ENCODE peak calls at places on chromosome 18, in ten cellular contexts. T is WTC11, J is Right ventricle myocardium inferior, K is 8988T, M is right cardiac atrium, B is DMS153, X is NCI-H1092 treated with DMSO at 0.1 percent for 48 hours, S is SW 1271, U is T1000, Y is neuronal stem cell. E is an unnamed sample.

GRCh38 chr18:62883937-62884735 is 168.8 kb downstream of the PHLPP1 start:
- DNase-seq in M (no peak), X (no peak), J (no peak), U (no peak), B (peak), T (no peak), S (no peak), Y (no peak), K (no peak), E (no peak)

GRCh38 chr18:25743661-25744151 is 346.7 kb downstream of the SS18 start:
- DNase-seq in T (peak), S (no peak), Y (no peak), U (no peak), B (no peak), X (no peak), J (no peak), K (no peak), M (no peak), E (no peak)

GRCh38 chr18:59593291-59593717 is 103.9 kb downstream of the CCBE1 start:
- DNase-seq in M (no peak), S (no peak), B (no peak), T (no peak), K (no peak), Y (no peak), J (no peak), X (no peak), U (no peak), E (no peak)

GRCh38 chr18:80140455-80140985 is 31.5 kb downstream of the ADNP2 start:
- DNase-seq in U (no peak), S (no peak), T (no peak), M (no peak), Y (no peak), B (no peak), K (no peak), X (no peak), J (no peak), E (no peak)

GRCh38 chr18:55249572-55249971 is 290.3 kb upstream of the CCDC68 start:
- DNase-seq in Y (no peak), S (no peak), U (no peak), X (no peak), K (no peak), T (no peak), J (no peak), B (no peak), M (no peak), E (no peak)

GRCh38 chr18:33579868-33580205 is 1.8 kb downstream of the ASXL3 start:
- DNase-seq in S (no peak), K (no peak), X (no peak), M (no peak), T (no peak), B (no peak), Y (no peak), U (no peak), J (no peak), E (no peak)

GRCh38 chr18:32378705-32379104 is 92.0 kb downstream of the GAREM1 start:
- DNase-seq in K (no peak), M (no peak), U (peak), Y (no peak), T (no peak), X (peak), B (peak), S (no peak), J (no peak), E (peak)

GRCh38 chr18:6881034-6881800 is 151.7 kb downstream of the ARHGAP28 start:
- DNase-seq in Y (no peak), X (no peak), J (no peak), K (no peak), B (no peak), S (no peak), U (no peak), M (no peak), T (no peak), E (no peak)

GRCh38 chr18:11308499-11308898 is 159.1 kb upstream of the PIEZO2 start:
- DNase-seq in T (no peak), J (no peak), B (no peak), K (no peak), Y (no peak), M (no peak), X (no peak), U (no peak), S (no peak), E (no peak)

GRCh38 chr18:34491719-34492118 is 218.4 kb upstream of the DTNA start:
- DNase-seq in X (no peak), M (no peak), S (no peak), B (peak), U (no peak), K (no peak), J (no peak), Y (no peak), T (no peak), E (no peak)

GRCh38 chr18:9513971-9514512 is 38.7 kb downstream of the RALBP1 start:
- DNase-seq in K (no peak), S (no peak), U (no peak), T (no peak), X (no peak), Y (no peak), B (no peak), M (no peak), J (no peak), E (no peak)

GRCh38 chr18:30186245-30186644 is 856.3 kb downstream of the DSC3 start:
- DNase-seq in B (no peak), T (no peak), X (no peak), M (no peak), Y (no peak), S (no peak), K (no peak), U (no peak), J (no peak), E (no peak)

GRCh38 chr18:62715439-62715792 is at the start of gene PHLPP1:
- DNase-seq in B (peak), X (no peak), Y (no peak), S (no peak), J (no peak), M (no peak), T (no peak), U (no peak), K (no peak), E (no peak)

GRCh38 chr18:22841840-22842239 is 91.3 kb upstream of the RBBP8 start:
- DNase-seq in M (no peak), J (no peak), B (no peak), U (no peak), T (no peak), S (no peak), Y (no peak), X (no peak), K (no peak), E (no peak)

GRCh38 chr18:8776544-8776943 is 71.2 kb downstream of the MTCL1 start:
- DNase-seq in U (no peak), M (no peak), S (no peak), K (no peak), B (no peak), Y (no peak), T (no peak), J (no peak), X (no peak), E (no peak)

GRCh38 chr18:70453058-70453775 is 164.4 kb downstream of the SOCS6 start:
- DNase-seq in M (no peak), T (no peak), B (no peak), X (no peak), K (no peak), Y (no peak), U (no peak), J (no peak), S (no peak), E (no peak)

GRCh38 chr18:12765127-12765526 is 62.3 kb downstream of the PSMG2 start:
- DNase-seq in X (no peak), M (no peak), T (no peak), U (no peak), B (no peak), J (no peak), Y (no peak), S (no peak), K (no peak), E (no peak)

GRCh38 chr18:79798999-79799370 is 1.2 kb downstream of the KCNG2 start:
- DNase-seq in S (no peak), B (no peak), T (no peak), M (no peak), X (peak), J (no peak), K (no peak), U (no peak), Y (no peak), E (no peak)

GRCh38 chr18:54023471-54023870 is 201.0 kb downstream of the MBD2 start:
- DNase-seq in J (no peak), S (no peak), B (no peak), Y (no peak), K (no peak), M (no peak), T (no peak), X (no peak), U (peak), E (no peak)

GRCh38 chr18:21689736-21690135 is 14.8 kb downstream of the ABHD3 start:
- DNase-seq in B (no peak), X (no peak), J (no peak), S (no peak), T (no peak), U (no peak), Y (no peak), M (no peak), K (no peak), E (no peak)

GRCh38 chr18:32893915-32894314 is 121.1 kb upstream of the KLHL14 start:
- DNase-seq in B (no peak), Y (no peak), X (no peak), K (no peak), M (no peak), J (no peak), S (no peak), T (no peak), U (no peak), E (no peak)

GRCh38 chr18:59344990-59345389 is 14.1 kb downstream of the LMAN1 start:
- DNase-seq in B (no peak), S (no peak), U (no peak), T (no peak), J (no peak), K (no peak), X (no peak), M (no peak), Y (no peak), E (no peak)

GRCh38 chr18:32473325-32473724 is 2.6 kb upstream of the GAREM1 start:
- DNase-seq in Y (no peak), T (no peak), B (no peak), S (no peak), M (no peak), J (no peak), K (no peak), U (no peak), X (no peak), E (no peak)

GRCh38 chr18:42114310-42114943 is 159.4 kb downstream of the PIK3C3 start:
- DNase-seq in X (peak), B (peak), S (no peak), M (peak), J (peak), U (peak), Y (peak), K (no peak), T (peak), E (peak)

GRCh38 chr18:13560306-13560705 is 166.1 kb downstream of the FAM210A start:
- DNase-seq in U (no peak), B (no peak), T (no peak), X (no peak), J (no peak), Y (no peak), M (no peak), S (no peak), K (no peak), E (no peak)

GRCh38 chr18:8260319-8260718 is 348.9 kb upstream of the RAB12 start:
- DNase-seq in J (no peak), M (no peak), B (no peak), S (no peak), X (no peak), T (no peak), K (no peak), Y (no peak), U (no peak), E (no peak)

GRCh38 chr18:30775629-30776028 is 266.9 kb downstream of the DSC3 start:
- DNase-seq in B (no peak), M (no peak), U (no peak), X (no peak), J (no peak), Y (no peak), S (no peak), T (no peak), K (no peak), E (no peak)

GRCh38 chr18:13760047-13760446 is 33.6 kb downstream of the RNMT start:
- DNase-seq in T (no peak), S (no peak), B (no peak), Y (no peak), U (no peak), J (no peak), X (no peak), K (no peak), M (no peak), E (no peak)

GRCh38 chr18:2715990-2716389 is 60.5 kb downstream of the SMCHD1 start:
- DNase-seq in X (no peak), Y (no peak), M (no peak), J (no peak), K (no peak), B (no peak), T (no peak), U (no peak), S (no peak), E (no peak)

GRCh38 chr18:58027341-58027740 is 16.7 kb upstream of the NEDD4L start:
- DNase-seq in J (no peak), Y (no peak), M (no peak), B (no peak), K (no peak), U (no peak), T (no peak), S (no peak), X (no peak), E (no peak)

GRCh38 chr18:55886886-55887285 is 298.9 kb upstream of the TCF4 start:
- DNase-seq in U (no peak), B (no peak), X (no peak), Y (no peak), S (no peak), T (no peak), K (no peak), M (no peak), J (no peak), E (no peak)

GRCh38 chr18:54734059-54734458 is 94.2 kb upstream of the RAB27B start:
- DNase-seq in J (no peak), B (no peak), K (no peak), M (no peak), X (no peak), U (peak), S (no peak), Y (no peak), T (no peak), E (no peak)

E was measured in colonic mucosa.